ENCODE peak calls at places on chromosome 22, in nine cellular contexts. G, D, Q, O, I, P, W, M and Z are unnamed samples.

GRCh38 chr22:40660725-40661124 is 18.6 kb upstream of the MCHR1 start:
- DNase-seq in O (no peak), M (no peak), I (no peak), G (no peak), Q (no peak), P (no peak), D (no peak), W (no peak), Z (no peak)

GRCh38 chr22:49824185-49824925 is 3.3 kb downstream of the BRD1 start:
- DNase-seq in D (no peak), I (no peak), Q (no peak), W (no peak), G (no peak), O (no peak), P (no peak), M (no peak), Z (no peak)

GRCh38 chr22:48452766-48453165 is 1374.9 kb downstream of the BRD1 start:
- DNase-seq in P (no peak), M (no peak), Q (no peak), I (no peak), D (no peak), O (no peak), G (no peak), W (no peak), Z (no peak)

GRCh38 chr22:41327124-41327523 is 25.8 kb downstream of the ZC3H7B start:
- DNase-seq in M (no peak), I (no peak), W (no peak), G (no peak), D (no peak), O (no peak), Q (no peak), P (no peak), Z (no peak)

GRCh38 chr22:41927813-41928212 is 1.2 kb upstream of the TNFRSF13C start:
- DNase-seq in M (no peak), W (no peak), O (no peak), P (no peak), G (no peak), D (no peak), Q (no peak), I (no peak), Z (no peak)

GRCh38 chr22:17257578-17257977 is 38.3 kb upstream of the ADA2 start:
- DNase-seq in D (no peak), I (peak), W (no peak), M (no peak), O (no peak), G (no peak), P (no peak), Q (no peak), Z (no peak)

GRCh38 chr22:19455585-19456370 is 8.3 kb upstream of the C22orf39 start:
- DNase-seq in M (no peak), Q (no peak), G (no peak), D (no peak), P (no peak), W (no peak), O (no peak), I (no peak), Z (no peak)

GRCh38 chr22:30453731-30454510 is 17.9 kb downstream of the SEC14L3 start:
- DNase-seq in P (no peak), I (no peak), D (no peak), M (peak), O (no peak), G (no peak), W (no peak), Q (no peak), Z (peak)

GRCh38 chr22:49255741-49256318 is 571.8 kb downstream of the BRD1 start:
- DNase-seq in M (no peak), Q (no peak), G (no peak), I (no peak), D (no peak), O (no peak), P (no peak), W (no peak), Z (no peak)

GRCh38 chr22:20407829-20408228 is 13.9 kb downstream of the ZNF74 start:
- DNase-seq in P (no peak), D (no peak), I (no peak), G (no peak), M (no peak), Q (no peak), W (no peak), O (no peak), Z (no peak)

GRCh38 chr22:36101756-36102155 is 58.8 kb downstream of the APOL3 start:
- DNase-seq in Q (no peak), M (no peak), W (no peak), O (no peak), I (no peak), D (no peak), P (no peak), G (no peak), Z (no peak)

GRCh38 chr22:36619797-36620390 is 83.7 kb downstream of the CACNG2 start:
- DNase-seq in G (no peak), D (no peak), I (no peak), O (no peak), P (no peak), Q (no peak), W (no peak), M (no peak), Z (no peak)

GRCh38 chr22:42473484-42474193 is 41.4 kb upstream of the NFAM1 start:
- DNase-seq in D (peak), Q (no peak), P (peak), O (peak), G (no peak), W (peak), I (no peak), M (peak), Z (peak)

GRCh38 chr22:19097518-19097917 is 24.7 kb downstream of the DGCR2 start:
- DNase-seq in O (no peak), G (no peak), Q (no peak), M (no peak), I (no peak), W (no peak), D (no peak), P (no peak), Z (no peak)

GRCh38 chr22:26360169-26360885 is 68.7 kb upstream of the ASPHD2 start:
- DNase-seq in P (no peak), G (peak), O (peak), I (peak), W (no peak), D (peak), Q (no peak), M (peak), Z (peak)

GRCh38 chr22:48440673-48441552 is 1386.8 kb downstream of the BRD1 start:
- DNase-seq in Q (no peak), O (no peak), P (no peak), G (no peak), M (no peak), D (no peak), W (no peak), I (no peak), Z (no peak)

GRCh38 chr22:18970180-18970947 is 34.3 kb upstream of the PRODH start:
- DNase-seq in G (no peak), I (peak), Q (no peak), M (peak), O (no peak), D (peak), W (no peak), P (no peak), Z (no peak)

GRCh38 chr22:33038131-33038772 is 19.9 kb downstream of the SYN3 start:
- DNase-seq in P (no peak), W (no peak), G (no peak), D (no peak), M (no peak), I (no peak), O (no peak), Q (no peak), Z (no peak)

GRCh38 chr22:50739894-50740293 is 1.9 kb downstream of the ACR start:
- DNase-seq in M (no peak), O (no peak), G (no peak), I (no peak), Q (no peak), P (no peak), D (no peak), W (no peak), Z (no peak)

GRCh38 chr22:35116817-35117216 is 50.9 kb downstream of the ISX start:
- DNase-seq in M (peak), O (no peak), Q (no peak), W (no peak), P (no peak), I (no peak), D (no peak), G (no peak), Z (no peak)

GRCh38 chr22:42747701-42748513 is 27.2 kb upstream of the A4GALT start:
- DNase-seq in I (no peak), P (peak), Q (no peak), G (no peak), D (no peak), O (no peak), W (no peak), M (no peak), Z (no peak)

GRCh38 chr22:20013382-20013871 is 3.2 kb downstream of the ARVCF start:
- DNase-seq in Q (no peak), P (no peak), W (no peak), D (peak), I (peak), O (no peak), G (peak), M (peak), Z (peak)

GRCh38 chr22:26550498-26551033 is 38.3 kb upstream of the TFIP11 start:
- DNase-seq in W (no peak), P (peak), O (no peak), G (no peak), Q (peak), M (no peak), I (no peak), D (no peak), Z (no peak)

DNA sequence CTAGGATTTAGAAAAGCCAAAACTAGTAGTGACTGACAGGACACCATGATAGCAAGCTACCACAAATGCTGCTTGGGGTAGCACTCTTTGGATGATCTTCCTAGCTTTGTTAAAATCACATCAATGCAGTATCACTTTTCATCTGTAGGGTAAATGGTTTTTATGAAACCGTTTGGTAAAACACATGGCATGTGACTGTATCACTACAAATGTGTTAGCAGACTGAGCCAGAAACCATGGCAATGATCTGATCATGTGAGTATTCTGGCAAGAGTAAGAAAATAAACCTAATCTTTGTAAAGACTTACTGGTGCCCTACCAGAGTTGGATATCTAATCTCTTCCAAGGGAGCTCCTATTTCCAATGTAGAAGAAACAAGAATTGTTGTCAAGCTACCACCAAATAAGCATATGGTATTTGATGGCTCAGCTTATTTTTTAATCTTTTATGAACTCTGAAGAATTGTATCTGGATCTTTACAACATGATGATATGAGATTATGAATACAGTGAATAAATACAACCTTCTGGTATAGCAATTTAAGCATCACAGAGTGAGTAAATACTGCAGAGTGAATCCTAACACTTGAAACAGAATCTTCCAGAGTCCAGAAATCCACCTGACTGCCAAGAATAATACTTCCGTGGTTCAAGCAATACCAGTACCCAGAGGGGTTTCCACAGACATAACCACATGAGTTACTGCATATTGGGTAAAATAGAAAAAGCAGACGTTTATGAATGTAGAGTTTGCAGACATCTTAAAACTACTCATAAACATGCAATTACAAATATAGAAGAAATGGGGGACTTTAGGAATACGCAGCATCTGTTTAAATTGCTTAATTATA is 238.9 kb downstream of the TTC28 start:
- DNase-seq in O (no peak), D (no peak), I (no peak), M (no peak), G (no peak), Q (no peak), W (no peak), P (no peak), Z (no peak)
- TF ChIP-seq CTCF in O (no peak), D (no peak), I (no peak), M (no peak), G (no peak), Q (no peak), W (no peak), P (no peak), Z (no peak)

GRCh38 chr22:38699784-38700183 is 959 bp downstream of the JOSD1 start:
- DNase-seq in P (no peak), O (no peak), I (no peak), Q (no peak), G (no peak), W (no peak), M (no peak), D (no peak), Z (no peak)

GRCh38 chr22:38698407-38699094 is 2.2 kb downstream of the JOSD1 start:
- DNase-seq in D (no peak), Q (no peak), G (no peak), O (no peak), M (no peak), P (no peak), W (no peak), I (no peak), Z (no peak)

GRCh38 chr22:38699143-38699542 is 1.6 kb downstream of the JOSD1 start:
- DNase-seq in G (no peak), Q (no peak), P (no peak), M (no peak), O (no peak), I (no peak), D (no peak), W (no peak), Z (no peak)

GRCh38 chr22:38700271-38700788 is 413 bp downstream of the JOSD1 start:
- DNase-seq in W (no peak), P (no peak), G (no peak), M (peak), I (peak), Q (no peak), O (no peak), D (no peak), Z (peak)

GRCh38 chr22:38700789-38701628 is at the start of gene JOSD1:
- DNase-seq in O (peak), W (no peak), I (peak), P (peak), D (peak), G (peak), M (peak), Q (peak), Z (peak)
- TF ChIP-seq CTCF in O (no peak), W (no peak), I (no peak), P (no peak), D (no peak), G (no peak), M (no peak), Q (no peak), Z (no peak)

GRCh38 chr22:45105281-45105700 is 58.4 kb upstream of the NUP50 start:
- DNase-seq in M (peak), P (peak), D (no peak), Q (peak), G (no peak), I (no peak), O (no peak), W (peak), Z (no peak)

GRCh38 chr22:45101828-45102227 is 61.9 kb upstream of the NUP50 start:
- DNase-seq in G (no peak), P (no peak), O (no peak), W (no peak), Q (no peak), M (peak), D (peak), I (peak), Z (peak)

GRCh38 chr22:45104313-45104712 is 59.4 kb upstream of the NUP50 start:
- DNase-seq in W (no peak), D (no peak), G (no peak), P (no peak), O (no peak), M (no peak), I (no peak), Q (no peak), Z (no peak)

GRCh38 chr22:45102896-45103420 is 60.8 kb upstream of the NUP50 start:
- DNase-seq in M (no peak), P (no peak), O (no peak), Q (no peak), I (no peak), D (no peak), W (no peak), G (no peak), Z (no peak)

DNA sequence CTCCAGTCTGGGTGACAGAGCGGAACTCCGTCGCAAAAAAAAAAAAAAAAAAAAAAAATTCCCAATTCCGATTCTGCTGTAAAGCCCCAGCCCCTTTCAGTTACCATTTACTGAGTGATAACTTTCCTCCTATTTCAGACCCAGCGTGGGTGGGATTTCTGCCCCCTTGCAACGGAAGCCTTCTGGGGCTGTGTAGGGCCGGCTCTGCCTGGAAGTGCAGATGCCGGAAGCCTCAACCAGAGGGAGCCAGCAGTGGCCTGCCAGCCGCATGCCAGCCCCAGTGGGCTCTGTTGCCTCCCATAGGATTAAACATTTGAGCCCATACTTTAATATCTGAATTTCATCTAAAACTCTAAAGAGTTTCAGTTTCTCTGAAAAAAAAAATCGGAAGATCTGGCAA is 60.0 kb upstream of the NUP50 start:
- DNase-seq in Q (no peak), D (no peak), P (no peak), G (no peak), M (no peak), W (no peak), I (peak), O (no peak), Z (no peak)
- TF ChIP-seq CTCF in Q (peak), D (no peak), P (peak), G (peak), M (no peak), W (no peak), I (no peak), O (no peak), Z (no peak)

DNA sequence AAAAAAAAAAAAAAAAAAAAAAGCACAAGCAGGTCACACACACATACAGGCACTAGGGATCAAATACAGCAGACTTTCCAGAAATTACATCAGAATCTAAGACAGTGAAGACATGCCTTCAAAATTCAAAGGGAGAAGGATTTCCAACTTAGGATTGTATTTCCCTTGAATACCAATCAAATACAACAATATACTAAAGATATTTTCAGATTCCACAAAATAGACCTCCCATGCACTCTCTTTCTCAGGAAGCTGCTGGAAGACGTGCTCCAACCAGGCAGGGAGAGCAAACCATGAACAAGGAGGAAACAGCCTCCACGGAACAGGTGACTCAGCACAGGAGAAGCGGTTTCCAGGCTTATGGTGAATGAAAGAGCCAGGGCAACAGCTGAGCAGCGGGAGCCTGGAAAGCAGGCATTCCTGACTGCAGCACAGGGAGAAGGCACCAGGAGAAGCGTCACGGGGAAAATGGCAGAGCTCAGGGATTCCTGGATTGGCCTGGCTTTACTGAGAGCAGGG is 32.0 kb downstream of the TMEM184B start:
- DNase-seq in M (peak), P (peak), G (peak), I (peak), D (no peak), Q (peak), O (peak), W (no peak), Z (no peak)
- TF ChIP-seq CTCF in M (no peak), P (no peak), G (no peak), I (no peak), D (no peak), Q (no peak), O (no peak), W (no peak), Z (no peak)

GRCh38 chr22:22552630-22553029 is 6.4 kb downstream of the PRAME start:
- DNase-seq in Q (no peak), P (no peak), G (no peak), W (no peak), D (peak), M (no peak), O (no peak), I (peak), Z (peak)
- TF ChIP-seq CTCF in Q (no peak), P (no peak), G (peak), W (no peak), D (no peak), M (no peak), O (no peak), I (no peak), Z (no peak)

GRCh38 chr22:22349455-22349836 is 104.9 kb downstream of the VPREB1 start:
- DNase-seq in D (no peak), P (no peak), M (no peak), I (no peak), Q (no peak), W (no peak), G (no peak), O (no peak), Z (no peak)

GRCh38 chr22:22348815-22349454 is 104.3 kb downstream of the VPREB1 start:
- DNase-seq in D (no peak), G (no peak), W (no peak), P (no peak), I (no peak), M (no peak), O (no peak), Q (no peak), Z (no peak)

GRCh38 chr22:22345781-22346180 is 101.2 kb downstream of the VPREB1 start:
- DNase-seq in P (no peak), M (no peak), Q (no peak), I (no peak), O (no peak), G (no peak), W (no peak), D (no peak), Z (no peak)

GRCh38 chr22:22346401-22347107 is 102.0 kb downstream of the VPREB1 start:
- DNase-seq in G (no peak), W (no peak), O (no peak), Q (no peak), M (no peak), D (no peak), I (no peak), P (no peak), Z (no peak)

DNA sequence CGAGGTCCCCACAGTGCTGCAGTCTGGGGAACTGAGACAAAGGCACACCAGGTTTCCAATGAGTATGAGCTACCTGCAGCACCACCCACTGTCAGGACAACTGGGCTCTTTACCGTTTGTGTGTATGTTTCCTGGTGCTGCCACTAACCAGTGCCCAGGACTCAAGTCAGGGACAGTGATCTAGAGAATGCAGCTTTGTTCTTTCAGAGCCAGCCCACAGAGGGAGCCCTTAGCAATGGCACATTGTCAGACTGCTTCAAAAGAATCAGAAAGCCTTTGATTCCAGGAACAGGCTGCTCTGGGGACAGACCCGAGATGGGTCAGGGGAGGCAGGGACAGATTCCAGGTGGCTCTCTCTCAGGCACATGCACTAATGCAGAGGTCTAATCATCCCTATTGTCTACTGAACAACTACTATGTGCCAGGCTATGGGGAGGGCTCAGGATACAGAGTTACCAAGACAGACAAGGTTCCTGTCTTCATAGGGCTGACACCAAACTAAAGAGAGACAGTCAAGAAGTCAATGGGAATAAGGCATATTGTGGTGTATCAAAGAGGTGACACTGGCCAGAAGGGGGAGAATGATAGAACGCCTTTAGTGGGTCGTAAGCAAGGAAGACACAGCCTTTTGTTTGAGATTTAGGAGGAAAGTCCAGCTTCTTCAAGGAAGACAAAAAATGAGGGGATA is 103.7 kb downstream of the VPREB1 start:
- DNase-seq in P (no peak), D (peak), G (no peak), W (no peak), M (peak), O (peak), Q (no peak), I (peak), Z (no peak)
- TF ChIP-seq CTCF in P (peak), D (peak), G (peak), W (peak), M (no peak), O (peak), Q (peak), I (no peak), Z (no peak)